ENCODE peak calls at places on chromosomes 12 and 14, in seven cellular contexts. One of them, this sample, is unnamed.

GRCh38 chr14:29717906-29718305 is 209.7 kb downstream of the PRKD1 start:
- DNase-seq in mesenchymal stem cell: no peak
- DNase-seq in A549: no peak
- DNase-seq in tibial artery: no peak
- DNase-seq in right atrium auricular region: no peak
- DNase-seq in stomach: no peak
- DNase-seq in neural progenitor cell: no peak
- DNase-seq in this sample: no peak

GRCh38 chr12:7667025-7667575 is 1.4 kb upstream of the APOBEC1 start:
- DNase-seq in mesenchymal stem cell: no peak
- DNase-seq in A549: peak; percentile 31
- DNase-seq in right atrium auricular region: no peak
- DNase-seq in tibial artery: no peak
- DNase-seq in stomach: no peak
- DNase-seq in neural progenitor cell: no peak
- DNase-seq in this sample: no peak

GRCh38 chr14:102250636-102251035 is 54.3 kb downstream of the MOK start:
- DNase-seq in right atrium auricular region: no peak
- DNase-seq in neural progenitor cell: no peak
- DNase-seq in A549: no peak
- DNase-seq in tibial artery: no peak
- DNase-seq in stomach: no peak
- DNase-seq in mesenchymal stem cell: no peak
- DNase-seq in this sample: no peak

GRCh38 chr12:121334513-121335343 is 17.5 kb downstream of the ANAPC5 start:
- DNase-seq in right atrium auricular region: no peak
- DNase-seq in neural progenitor cell: peak; percentile 72
- DNase-seq in tibial artery: no peak
- DNase-seq in stomach: no peak
- DNase-seq in mesenchymal stem cell: peak; percentile 76
- DNase-seq in A549: peak; percentile 75
- DNase-seq in this sample: no peak

GRCh38 chr12:109879332-109880048 is 851 bp downstream of the GLTP start:
- DNase-seq in mesenchymal stem cell: peak; percentile 48
- DNase-seq in stomach: no peak
- DNase-seq in tibial artery: no peak
- DNase-seq in right atrium auricular region: no peak
- DNase-seq in neural progenitor cell: peak; percentile 32
- DNase-seq in A549: no peak
- DNase-seq in this sample: peak; percentile 26

GRCh38 chr14:73494593-73494992 is 3.9 kb downstream of the RIOX1 start:
- DNase-seq in right atrium auricular region: no peak
- DNase-seq in mesenchymal stem cell: no peak
- DNase-seq in A549: no peak
- DNase-seq in stomach: no peak
- DNase-seq in tibial artery: no peak
- DNase-seq in neural progenitor cell: no peak
- DNase-seq in this sample: no peak

GRCh38 chr12:70059373-70059772 is 183.9 kb upstream of the CNOT2 start:
- DNase-seq in neural progenitor cell: no peak
- DNase-seq in right atrium auricular region: no peak
- DNase-seq in mesenchymal stem cell: no peak
- DNase-seq in stomach: no peak
- DNase-seq in A549: no peak
- DNase-seq in tibial artery: no peak
- DNase-seq in this sample: no peak

GRCh38 chr14:56630707-56631106 is 51.1 kb downstream of the TMEM260 start:
- DNase-seq in mesenchymal stem cell: no peak
- DNase-seq in right atrium auricular region: no peak
- DNase-seq in A549: no peak
- DNase-seq in stomach: no peak
- DNase-seq in neural progenitor cell: no peak
- DNase-seq in tibial artery: no peak
- DNase-seq in this sample: no peak

GRCh38 chr12:93785262-93786010 is 108.3 kb downstream of the CRADD start:
- DNase-seq in A549: peak; percentile 86
- DNase-seq in stomach: no peak
- DNase-seq in neural progenitor cell: peak; percentile 19
- DNase-seq in right atrium auricular region: peak; percentile 85
- DNase-seq in tibial artery: peak; percentile 76
- DNase-seq in mesenchymal stem cell: peak; percentile 90
- DNase-seq in this sample: peak; percentile 43

GRCh38 chr14:96011131-96011530 is 28.0 kb upstream of the C14orf132 start:
- DNase-seq in neural progenitor cell: no peak
- DNase-seq in tibial artery: no peak
- DNase-seq in A549: no peak
- DNase-seq in mesenchymal stem cell: no peak
- DNase-seq in right atrium auricular region: no peak
- DNase-seq in stomach: no peak
- DNase-seq in this sample: no peak

GRCh38 chr14:96016761-96017160 is 22.4 kb upstream of the C14orf132 start:
- DNase-seq in mesenchymal stem cell: peak; percentile 81
- DNase-seq in A549: no peak
- DNase-seq in right atrium auricular region: no peak
- DNase-seq in tibial artery: no peak
- DNase-seq in stomach: no peak
- DNase-seq in neural progenitor cell: peak; percentile 67
- DNase-seq in this sample: no peak

GRCh38 chr14:96011609-96012008 is 27.6 kb upstream of the C14orf132 start:
- DNase-seq in stomach: no peak
- DNase-seq in tibial artery: no peak
- DNase-seq in right atrium auricular region: no peak
- DNase-seq in neural progenitor cell: no peak
- DNase-seq in A549: no peak
- DNase-seq in mesenchymal stem cell: no peak
- DNase-seq in this sample: no peak
- H3K9me3 ChIP-seq in stomach: no peaks in the 10 kb centered on the region
- H3K9me3 ChIP-seq in tibial artery: peaks cover 10% of the 10 kb centered on the region
- H3K9me3 ChIP-seq in right atrium auricular region: no peaks in the 10 kb centered on the region
- H3K9me3 ChIP-seq in neural progenitor cell: peaks cover 5% of the 10 kb centered on the region
- H3K9me3 ChIP-seq in A549: peaks cover 15% of the 10 kb centered on the region
- H3K9me3 ChIP-seq in mesenchymal stem cell: peaks cover 19% of the 10 kb centered on the region
- H3K9me3 ChIP-seq in this sample: no peaks in the 10 kb centered on the region

GRCh38 chr12:19190292-19191031 is 60.9 kb downstream of the PLEKHA5 start:
- DNase-seq in stomach: no peak
- DNase-seq in right atrium auricular region: no peak
- DNase-seq in tibial artery: no peak
- DNase-seq in neural progenitor cell: no peak
- DNase-seq in A549: no peak
- DNase-seq in mesenchymal stem cell: peak; percentile 57
- DNase-seq in this sample: no peak

GRCh38 chr12:19191089-19191488 is 61.6 kb downstream of the PLEKHA5 start:
- DNase-seq in mesenchymal stem cell: no peak
- DNase-seq in right atrium auricular region: no peak
- DNase-seq in neural progenitor cell: no peak
- DNase-seq in tibial artery: no peak
- DNase-seq in A549: no peak
- DNase-seq in stomach: no peak
- DNase-seq in this sample: no peak

GRCh38 chr12:19191563-19191962 is 62.0 kb downstream of the PLEKHA5 start:
- DNase-seq in tibial artery: no peak
- DNase-seq in stomach: no peak
- DNase-seq in right atrium auricular region: no peak
- DNase-seq in mesenchymal stem cell: no peak
- DNase-seq in A549: no peak
- DNase-seq in neural progenitor cell: no peak
- DNase-seq in this sample: no peak

GRCh38 chr12:19194963-19195362 is 65.4 kb downstream of the PLEKHA5 start:
- DNase-seq in A549: no peak
- DNase-seq in right atrium auricular region: no peak
- DNase-seq in neural progenitor cell: no peak
- DNase-seq in stomach: no peak
- DNase-seq in tibial artery: no peak
- DNase-seq in mesenchymal stem cell: no peak
- DNase-seq in this sample: no peak

DNA sequence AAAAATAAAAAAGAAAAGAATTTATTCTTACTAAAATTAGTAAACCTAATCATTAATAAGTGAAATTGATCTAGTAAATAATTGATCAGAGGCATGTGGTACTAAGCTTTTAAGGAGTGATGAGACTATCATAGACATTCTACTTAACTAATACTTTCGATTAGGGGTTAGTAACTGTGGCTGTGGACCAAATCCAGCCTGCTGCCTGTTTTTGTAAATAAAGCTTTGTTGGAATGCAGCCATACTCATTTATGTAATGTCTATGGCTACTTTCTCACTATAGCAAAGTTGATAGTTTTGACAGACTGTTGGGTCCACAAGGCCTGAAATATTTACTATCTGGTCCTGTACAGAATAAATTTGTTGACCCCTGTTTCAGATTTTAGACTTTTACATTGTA is 63.2 kb downstream of the PLEKHA5 start:
- DNase-seq in A549: no peak
- DNase-seq in right atrium auricular region: no peak
- DNase-seq in stomach: no peak
- DNase-seq in tibial artery: no peak
- DNase-seq in mesenchymal stem cell: peak; percentile 45
- DNase-seq in neural progenitor cell: no peak
- DNase-seq in this sample: no peak
- H3K9me3 ChIP-seq in A549: no peaks in the 10 kb centered on the region
- H3K9me3 ChIP-seq in right atrium auricular region: no peaks in the 10 kb centered on the region
- H3K9me3 ChIP-seq in stomach: no peaks in the 10 kb centered on the region
- H3K9me3 ChIP-seq in tibial artery: no peaks in the 10 kb centered on the region
- H3K9me3 ChIP-seq in mesenchymal stem cell: no peaks in the 10 kb centered on the region
- H3K9me3 ChIP-seq in neural progenitor cell: no peaks in the 10 kb centered on the region
- H3K9me3 ChIP-seq in this sample: no peaks in the 10 kb centered on the region

GRCh38 chr14:40393143-40393542 is 960.9 kb upstream of the FBXO33 start:
- DNase-seq in stomach: no peak
- DNase-seq in A549: no peak
- DNase-seq in right atrium auricular region: no peak
- DNase-seq in neural progenitor cell: no peak
- DNase-seq in mesenchymal stem cell: no peak
- DNase-seq in tibial artery: no peak
- DNase-seq in this sample: no peak
- H3K9me3 ChIP-seq in stomach: no peaks in the 10 kb centered on the region
- H3K9me3 ChIP-seq in A549: no peaks in the 10 kb centered on the region
- H3K9me3 ChIP-seq in right atrium auricular region: no peaks in the 10 kb centered on the region
- H3K9me3 ChIP-seq in neural progenitor cell: no peaks in the 10 kb centered on the region
- H3K9me3 ChIP-seq in mesenchymal stem cell: no peaks in the 10 kb centered on the region
- H3K9me3 ChIP-seq in tibial artery: no peaks in the 10 kb centered on the region
- H3K9me3 ChIP-seq in this sample: no peaks in the 10 kb centered on the region

GRCh38 chr12:105995986-105996385 is 142.8 kb downstream of the NUAK1 start:
- DNase-seq in tibial artery: no peak
- DNase-seq in neural progenitor cell: no peak
- DNase-seq in right atrium auricular region: no peak
- DNase-seq in stomach: no peak
- DNase-seq in mesenchymal stem cell: peak; percentile 84
- DNase-seq in A549: no peak
- DNase-seq in this sample: no peak
- H3K9me3 ChIP-seq in tibial artery: no peaks in the 10 kb centered on the region
- H3K9me3 ChIP-seq in neural progenitor cell: no peaks in the 10 kb centered on the region
- H3K9me3 ChIP-seq in right atrium auricular region: no peaks in the 10 kb centered on the region
- H3K9me3 ChIP-seq in stomach: no peaks in the 10 kb centered on the region
- H3K9me3 ChIP-seq in mesenchymal stem cell: no peaks in the 10 kb centered on the region
- H3K9me3 ChIP-seq in A549: no peaks in the 10 kb centered on the region
- H3K9me3 ChIP-seq in this sample: no peaks in the 10 kb centered on the region

GRCh38 chr14:77495354-77495753 is 3.3 kb downstream of the ISM2 start:
- DNase-seq in stomach: no peak
- DNase-seq in tibial artery: no peak
- DNase-seq in neural progenitor cell: no peak
- DNase-seq in right atrium auricular region: no peak
- DNase-seq in mesenchymal stem cell: no peak
- DNase-seq in A549: no peak
- DNase-seq in this sample: no peak
- H3K9me3 ChIP-seq in stomach: no peaks in the 10 kb centered on the region
- H3K9me3 ChIP-seq in tibial artery: no peaks in the 10 kb centered on the region
- H3K9me3 ChIP-seq in neural progenitor cell: no peaks in the 10 kb centered on the region
- H3K9me3 ChIP-seq in right atrium auricular region: no peaks in the 10 kb centered on the region
- H3K9me3 ChIP-seq in mesenchymal stem cell: no peaks in the 10 kb centered on the region
- H3K9me3 ChIP-seq in A549: no peaks in the 10 kb centered on the region
- H3K9me3 ChIP-seq in this sample: no peaks in the 10 kb centered on the region

GRCh38 chr12:130646690-130647089 is 69.4 kb downstream of the RIMBP2 start:
- DNase-seq in stomach: no peak
- DNase-seq in A549: no peak
- DNase-seq in mesenchymal stem cell: no peak
- DNase-seq in right atrium auricular region: no peak
- DNase-seq in neural progenitor cell: no peak
- DNase-seq in tibial artery: no peak
- DNase-seq in this sample: no peak
- H3K9me3 ChIP-seq in stomach: no peaks in the 10 kb centered on the region
- H3K9me3 ChIP-seq in A549: no peaks in the 10 kb centered on the region
- H3K9me3 ChIP-seq in mesenchymal stem cell: no peaks in the 10 kb centered on the region
- H3K9me3 ChIP-seq in right atrium auricular region: no peaks in the 10 kb centered on the region
- H3K9me3 ChIP-seq in neural progenitor cell: no peaks in the 10 kb centered on the region
- H3K9me3 ChIP-seq in tibial artery: peaks cover 19% of the 10 kb centered on the region
- H3K9me3 ChIP-seq in this sample: no peaks in the 10 kb centered on the region

DNA sequence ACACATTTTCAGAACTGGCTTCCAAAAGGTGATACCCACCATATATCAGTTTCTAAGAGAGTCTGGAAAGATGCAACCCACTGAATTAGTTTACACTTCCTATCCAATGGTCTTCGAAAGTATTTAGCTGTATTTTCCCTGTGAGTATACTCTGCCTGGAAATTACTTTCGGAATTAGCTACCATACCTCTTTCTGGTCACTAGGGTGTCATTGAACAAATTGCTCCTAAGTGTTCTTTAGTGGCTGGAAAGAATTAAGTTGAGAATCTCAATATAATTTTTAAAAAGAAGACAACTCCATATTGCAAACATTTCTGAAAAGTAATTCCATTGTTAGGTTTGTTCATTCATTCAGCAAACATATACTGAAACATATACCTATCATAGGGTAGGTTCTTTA is 283.1 kb upstream of the SSTR1 start:
- DNase-seq in right atrium auricular region: no peak
- DNase-seq in tibial artery: no peak
- DNase-seq in stomach: no peak
- DNase-seq in mesenchymal stem cell: no peak
- DNase-seq in neural progenitor cell: no peak
- DNase-seq in A549: no peak
- DNase-seq in this sample: no peak
- H3K9me3 ChIP-seq in right atrium auricular region: no peaks in the 10 kb centered on the region
- H3K9me3 ChIP-seq in tibial artery: no peaks in the 10 kb centered on the region
- H3K9me3 ChIP-seq in stomach: no peaks in the 10 kb centered on the region
- H3K9me3 ChIP-seq in mesenchymal stem cell: no peaks in the 10 kb centered on the region
- H3K9me3 ChIP-seq in neural progenitor cell: no peaks in the 10 kb centered on the region
- H3K9me3 ChIP-seq in A549: no peaks in the 10 kb centered on the region
- H3K9me3 ChIP-seq in this sample: no peaks in the 10 kb centered on the region

DNA sequence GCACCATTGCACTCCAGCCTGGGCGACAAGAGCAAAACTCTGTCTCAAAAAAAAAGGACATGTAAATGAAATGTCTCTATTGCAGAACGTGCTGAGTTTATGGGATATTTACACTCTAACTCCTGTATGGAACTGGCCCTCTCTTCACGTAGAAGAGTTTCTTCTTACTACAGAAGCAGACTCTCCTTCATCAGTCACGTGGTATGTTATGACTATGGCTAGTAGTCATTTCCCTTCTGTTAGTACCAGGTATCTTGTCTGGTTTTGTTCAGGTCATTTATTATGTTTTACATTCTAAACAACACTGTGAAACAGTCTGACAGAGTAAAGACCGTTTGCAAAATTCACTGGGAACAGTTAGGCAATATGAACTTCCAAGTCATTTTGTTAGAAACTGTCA is 20.3 kb downstream of the KNTC1 start:
- DNase-seq in right atrium auricular region: no peak
- DNase-seq in stomach: no peak
- DNase-seq in neural progenitor cell: no peak
- DNase-seq in A549: no peak
- DNase-seq in tibial artery: no peak
- DNase-seq in mesenchymal stem cell: peak; percentile 0
- DNase-seq in this sample: no peak
- H3K9me3 ChIP-seq in right atrium auricular region: no peaks in the 10 kb centered on the region
- H3K9me3 ChIP-seq in stomach: no peaks in the 10 kb centered on the region
- H3K9me3 ChIP-seq in neural progenitor cell: no peaks in the 10 kb centered on the region
- H3K9me3 ChIP-seq in A549: no peaks in the 10 kb centered on the region
- H3K9me3 ChIP-seq in tibial artery: no peaks in the 10 kb centered on the region
- H3K9me3 ChIP-seq in mesenchymal stem cell: no peaks in the 10 kb centered on the region
- H3K9me3 ChIP-seq in this sample: no peaks in the 10 kb centered on the region